ENCODE peak calls at places on chromosome X, in four cellular contexts. T, A, X and D are unnamed samples.

GRCh38 chrX:134836497-134836968 is 154.3 kb upstream of the SMIM10 start:
- DNase-seq in T (peak; percentile 30), A (no peak), X (no peak), D (no peak)

GRCh38 chrX:66030505-66031317 is 9.2 kb downstream of the VSIG4 start:
- DNase-seq in T (peak; percentile 15), A (no peak), X (peak; percentile 58), D (no peak)

GRCh38 chrX:108307408-108308085 is 130.7 kb downstream of the COL4A6 start:
- DNase-seq in T (peak; percentile 34), A (no peak), X (no peak), D (no peak)

GRCh38 chrX:19063030-19063429 is 59.2 kb downstream of the ADGRG2 start:
- DNase-seq in T (no peak), A (no peak), X (no peak), D (no peak)

GRCh38 chrX:70421618-70422017 is 1.5 kb upstream of the GDPD2 start:
- DNase-seq in T (peak; percentile 20), A (no peak), X (peak; percentile 67), D (no peak)

GRCh38 chrX:101759000-101759399 is 99.3 kb upstream of the ARMCX2 start:
- DNase-seq in T (peak; percentile 46), A (no peak), X (peak; percentile 85), D (no peak)

GRCh38 chrX:107442914-107443527 is 6.4 kb upstream of the FRMPD3 start:
- DNase-seq in T (no peak), A (no peak), X (peak; percentile 63), D (no peak)

GRCh38 chrX:15564981-15565579 is 35.7 kb downstream of the ACE2 start:
- DNase-seq in T (peak; percentile 88), A (no peak), X (peak; percentile 86), D (no peak)

GRCh38 chrX:10158279-10158939 is 1.6 kb downstream of the CLCN4 start:
- DNase-seq in T (no peak), A (no peak), X (peak; percentile 72), D (peak; percentile 45)

GRCh38 chrX:15245896-15246295 is 24.0 kb downstream of the ASB9 start:
- DNase-seq in T (peak; percentile 26), A (no peak), X (no peak), D (no peak)

GRCh38 chrX:53082773-53083616 is 828 bp downstream of the TSPYL2 start:
- DNase-seq in T (no peak), A (no peak), X (no peak), D (no peak)

GRCh38 chrX:10282490-10282889 is 125.7 kb downstream of the CLCN4 start:
- DNase-seq in T (no peak), A (no peak), X (peak; percentile 43), D (no peak)

GRCh38 chrX:93422693-93423092 is 250.7 kb downstream of the NAP1L3 start:
- DNase-seq in T (peak; percentile 0), A (no peak), X (peak; percentile 70), D (no peak)

GRCh38 chrX:40095588-40096394 is 2.0 kb downstream of the BCOR start:
- DNase-seq in T (peak; percentile 46), A (no peak), X (peak; percentile 71), D (peak; percentile 33)

GRCh38 chrX:37652053-37652452 is 33.5 kb upstream of the XK start:
- DNase-seq in T (no peak), A (no peak), X (peak; percentile 45), D (no peak)

GRCh38 chrX:37644381-37645305 is 40.9 kb upstream of the XK start:
- DNase-seq in T (no peak), A (no peak), X (no peak), D (no peak)

GRCh38 chrX:37646254-37646653 is 39.3 kb upstream of the XK start:
- DNase-seq in T (no peak), A (no peak), X (no peak), D (no peak)
- TF ChIP-seq CTCF in T (no peak), A (no peak), X (peak; percentile 56), D (no peak)

DNA sequence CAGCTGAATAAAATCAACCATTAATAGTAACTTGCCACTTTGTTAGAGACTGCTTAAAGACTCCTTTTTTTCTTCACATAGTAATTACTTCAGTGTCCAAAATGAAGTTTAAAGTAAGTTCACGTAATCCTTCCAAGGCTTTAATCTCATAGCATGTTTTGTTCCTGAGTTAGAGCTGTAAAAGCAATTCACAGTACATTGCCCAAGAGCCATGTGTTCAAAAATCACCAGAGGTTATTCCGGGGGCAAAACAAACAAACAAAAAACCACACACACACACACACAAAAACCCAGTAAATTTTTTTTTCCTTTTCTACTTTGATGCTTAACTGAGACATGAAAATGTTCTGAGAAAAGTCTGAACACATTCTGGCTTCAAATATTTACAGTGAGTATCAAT is 6.1 kb downstream of the GPR82 start:
- DNase-seq in T (peak; percentile 39), A (no peak), X (no peak), D (no peak)
- TF ChIP-seq CTCF in T (no peak), A (no peak), X (no peak), D (no peak)

GRCh38 chrX:49106930-49107329 is 16.6 kb downstream of the GPKOW start:
- DNase-seq in T (peak; percentile 69), A (no peak), X (peak; percentile 59), D (no peak)
- TF ChIP-seq CTCF in T (peak; percentile 55), A (no peak), X (peak; percentile 61), D (no peak)

DNA sequence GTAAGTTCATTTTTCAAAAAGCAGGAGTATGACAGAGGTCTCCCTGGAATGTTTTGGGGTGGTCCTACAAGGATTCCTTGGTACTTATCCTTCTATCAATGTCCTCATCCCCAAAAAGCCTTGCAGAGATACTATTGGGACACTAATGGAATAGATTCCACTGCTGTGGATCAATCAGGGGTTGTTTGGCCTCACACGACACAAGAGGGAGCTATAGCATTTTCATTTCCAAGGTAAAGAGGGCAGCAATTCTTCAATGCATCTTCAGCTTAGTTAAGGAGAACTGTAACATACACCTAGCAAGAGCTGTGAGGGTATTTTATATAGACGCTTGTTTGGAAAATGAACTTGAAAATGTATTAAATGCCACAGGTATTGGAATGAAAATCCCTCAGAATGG is 50.9 kb downstream of the USP26 start:
- DNase-seq in T (no peak), A (no peak), X (no peak), D (no peak)
- TF ChIP-seq CTCF in T (no peak), A (no peak), X (peak; percentile 75), D (no peak)

GRCh38 chrX:131783555-131784338 is 239.4 kb upstream of the STK26 start:
- DNase-seq in T (no peak), A (no peak), X (no peak), D (no peak)

GRCh38 chrX:131779313-131779712 is 235.4 kb downstream of the OR13H1 start:
- DNase-seq in T (no peak), A (no peak), X (no peak), D (no peak)

DNA sequence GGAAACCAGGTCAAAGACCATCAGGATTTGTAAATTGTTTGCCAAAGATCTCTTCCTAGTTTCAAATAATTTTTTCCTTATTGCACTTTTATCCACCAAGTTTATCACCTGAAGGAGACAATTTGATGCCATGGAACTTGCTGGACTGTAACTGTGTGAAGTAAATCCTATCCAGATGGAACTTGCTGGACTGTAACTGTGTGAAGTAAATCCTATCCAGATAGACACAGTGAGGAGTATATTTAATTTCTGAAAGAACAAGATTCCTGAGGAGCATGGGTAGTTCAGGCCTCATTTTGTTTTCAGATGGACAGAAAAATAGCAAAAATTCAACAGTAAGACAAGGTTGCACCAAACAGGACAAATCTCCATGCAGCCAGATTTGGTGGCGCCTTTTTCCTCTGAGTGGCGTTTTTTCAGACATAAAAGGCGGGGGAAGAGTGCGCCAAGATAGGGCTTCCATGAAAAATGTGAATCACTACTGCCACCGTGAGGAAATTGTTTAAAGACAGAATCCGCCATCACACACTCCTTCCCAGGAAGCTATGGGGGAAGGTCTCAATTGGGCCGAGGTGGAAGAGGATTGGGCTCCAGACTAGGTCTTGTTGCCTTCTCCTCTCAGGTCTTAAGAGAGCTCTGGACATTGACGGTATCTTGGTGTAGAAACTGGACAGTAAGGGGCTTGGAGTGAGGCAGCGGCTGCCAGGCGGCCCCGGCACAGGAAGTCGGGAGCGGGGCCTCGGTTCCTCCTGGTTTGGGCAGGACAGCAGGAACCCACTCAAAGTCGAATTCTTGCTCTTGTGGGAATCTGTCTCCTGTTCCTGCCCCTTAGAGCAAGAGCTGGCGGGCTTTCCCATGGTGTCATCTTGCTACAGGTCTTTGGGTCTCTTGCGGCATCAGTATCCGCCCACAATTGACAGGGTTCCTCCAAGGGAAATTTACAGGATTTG is 234.7 kb downstream of the OR13H1 start:
- DNase-seq in T (no peak), A (no peak), X (no peak), D (no peak)
- TF ChIP-seq CTCF in T (no peak), A (no peak), X (peak; percentile 26), D (no peak)

GRCh38 chrX:132613801-132614200 is 125.0 kb upstream of the MBNL3 start:
- DNase-seq in T (no peak), A (no peak), X (no peak), D (no peak)
- TF ChIP-seq CTCF in T (no peak), A (no peak), X (no peak), D (no peak)

GRCh38 chrX:24259544-24260240 is 54.2 kb downstream of the SUPT20HL2 start:
- DNase-seq in T (peak; percentile 87), A (no peak), X (peak; percentile 69), D (no peak)
- TF ChIP-seq CTCF in T (peak; percentile 53), A (peak; percentile 50), X (peak; percentile 88), D (no peak)

DNA sequence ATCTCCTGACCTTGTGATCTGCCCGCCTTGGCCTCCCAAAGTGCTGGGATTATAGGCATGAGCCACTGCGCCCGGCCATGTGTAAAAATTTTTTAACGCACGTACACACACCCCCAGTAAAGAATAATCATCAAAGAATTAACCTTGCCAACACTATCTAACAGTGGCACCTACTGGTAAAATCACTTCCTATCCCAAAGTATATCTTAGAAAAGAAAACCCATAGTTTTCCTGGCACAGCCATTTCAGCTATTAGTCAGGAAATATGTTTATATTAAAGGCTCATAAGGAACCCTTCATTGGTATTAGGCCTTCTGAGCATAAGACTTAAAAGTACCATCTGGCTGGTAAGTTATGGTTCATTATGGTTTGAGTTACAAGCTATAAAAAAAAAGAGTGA is 14.1 kb downstream of the S100G start:
- DNase-seq in T (peak; percentile 20), A (no peak), X (no peak), D (no peak)
- TF ChIP-seq CTCF in T (peak; percentile 14), A (no peak), X (no peak), D (no peak)

DNA sequence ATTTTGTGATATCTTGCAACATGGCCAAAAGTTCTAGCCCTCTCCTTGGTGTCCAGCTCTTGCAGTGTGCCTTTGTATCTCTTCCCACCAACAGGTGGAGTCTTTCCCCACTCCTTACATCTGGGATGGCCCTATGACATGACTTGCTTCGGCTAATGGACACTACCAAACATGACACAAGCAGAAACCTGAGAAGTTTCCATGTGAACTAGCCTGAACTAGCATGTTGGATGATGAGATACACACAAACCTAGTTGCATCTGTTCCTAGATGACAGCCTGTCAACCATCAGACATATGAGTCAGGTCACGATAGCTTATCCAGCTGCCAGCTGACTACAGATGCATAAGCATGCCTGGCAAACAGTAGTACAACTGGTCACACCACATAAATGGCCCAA is 207.5 kb upstream of the FTHL17 start:
- DNase-seq in T (peak; percentile 41), A (no peak), X (peak; percentile 51), D (no peak)
- TF ChIP-seq CTCF in T (peak; percentile 44), A (no peak), X (peak; percentile 73), D (no peak)